ENCODE peak calls at places on chromosome 2, in eight cellular contexts. K, P, E, Z, X, B, Y and T are unnamed samples.

GRCh38 chr2:216687646-216688045 is 7.7 kb downstream of the IGFBP5 start:
- DNase-seq in K (no peak), P (no peak), E (peak; percentile 47), Z (no peak), X (no peak), B (no peak), Y (no peak), T (no peak)

GRCh38 chr2:43611987-43612894 is 16.4 kb upstream of the THADA start:
- DNase-seq in K (no peak), P (peak; percentile 65), E (peak; percentile 58), Z (peak; percentile 81), X (peak; percentile 58), B (peak; percentile 59), Y (peak; percentile 38), T (peak; percentile 47)

GRCh38 chr2:136319227-136319626 is 201.3 kb upstream of the CXCR4 start:
- DNase-seq in K (no peak), P (no peak), E (no peak), Z (no peak), X (no peak), B (no peak), Y (no peak), T (no peak)

GRCh38 chr2:236939751-236940229 is 145.9 kb upstream of the COPS8 start:
- DNase-seq in K (peak; percentile 72), P (no peak), E (no peak), Z (no peak), X (peak; percentile 34), B (no peak), Y (no peak), T (no peak)

GRCh38 chr2:69149631-69150215 is 136.7 kb downstream of the ANTXR1 start:
- DNase-seq in K (no peak), P (no peak), E (peak; percentile 16), Z (peak; percentile 94), X (peak; percentile 78), B (no peak), Y (no peak), T (no peak)

GRCh38 chr2:234994340-234995321 is 42.8 kb downstream of the SH3BP4 start:
- DNase-seq in K (no peak), P (no peak), E (no peak), Z (no peak), X (peak; percentile 36), B (no peak), Y (no peak), T (no peak)

GRCh38 chr2:86284401-86284841 is 53.0 kb downstream of the REEP1 start:
- DNase-seq in K (no peak), P (no peak), E (no peak), Z (no peak), X (no peak), B (no peak), Y (no peak), T (no peak)

GRCh38 chr2:176118606-176119370 is 2.2 kb downstream of the HOXD10 start:
- DNase-seq in K (no peak), P (no peak), E (peak; percentile 63), Z (no peak), X (no peak), B (no peak), Y (no peak), T (no peak)

GRCh38 chr2:201857326-201857725 is 51.0 kb downstream of the CDK15 start:
- DNase-seq in K (no peak), P (no peak), E (no peak), Z (no peak), X (no peak), B (no peak), Y (no peak), T (no peak)

GRCh38 chr2:88639865-88640264 is 12.6 kb upstream of the EIF2AK3 start:
- DNase-seq in K (no peak), P (no peak), E (no peak), Z (no peak), X (no peak), B (no peak), Y (no peak), T (no peak)

DNA sequence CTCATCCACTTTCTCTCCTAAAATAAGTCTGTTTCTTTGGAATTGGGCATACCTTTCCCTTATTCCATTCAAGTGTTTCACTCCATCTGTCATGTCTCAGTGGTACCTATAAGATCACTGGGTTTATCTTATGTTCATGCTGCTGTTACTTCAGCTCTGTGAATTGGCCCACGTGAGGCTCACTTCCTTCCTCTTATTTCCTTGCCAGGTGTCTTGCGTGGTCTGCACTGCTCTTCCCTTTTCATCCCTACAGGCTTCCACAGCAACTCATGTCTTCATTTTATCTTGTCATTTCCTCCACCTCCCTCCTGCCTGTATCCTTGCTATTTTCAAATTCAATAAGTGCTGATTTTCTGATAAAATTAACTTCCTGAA is 159.1 kb upstream of the ALPP start:
- DNase-seq in K (no peak), P (no peak), E (no peak), Z (no peak), X (no peak), B (no peak), Y (no peak), T (no peak)
- TF ChIP-seq CTCF in K (no peak), P (no peak), E (no peak), Z (no peak), X (no peak), B (no peak), Y (no peak), T (no peak)

GRCh38 chr2:55617160-55618024 is at the start of gene PPP4R3B:
- DNase-seq in K (peak; percentile 100), P (peak; percentile 97), E (peak; percentile 99), Z (peak; percentile 100), X (peak; percentile 100), B (peak; percentile 97), Y (peak; percentile 96), T (peak; percentile 96)
- TF ChIP-seq CTCF in K (peak; percentile 94), P (peak; percentile 39), E (no peak), Z (peak; percentile 48), X (peak; percentile 36), B (peak; percentile 35), Y (no peak), T (no peak)

DNA sequence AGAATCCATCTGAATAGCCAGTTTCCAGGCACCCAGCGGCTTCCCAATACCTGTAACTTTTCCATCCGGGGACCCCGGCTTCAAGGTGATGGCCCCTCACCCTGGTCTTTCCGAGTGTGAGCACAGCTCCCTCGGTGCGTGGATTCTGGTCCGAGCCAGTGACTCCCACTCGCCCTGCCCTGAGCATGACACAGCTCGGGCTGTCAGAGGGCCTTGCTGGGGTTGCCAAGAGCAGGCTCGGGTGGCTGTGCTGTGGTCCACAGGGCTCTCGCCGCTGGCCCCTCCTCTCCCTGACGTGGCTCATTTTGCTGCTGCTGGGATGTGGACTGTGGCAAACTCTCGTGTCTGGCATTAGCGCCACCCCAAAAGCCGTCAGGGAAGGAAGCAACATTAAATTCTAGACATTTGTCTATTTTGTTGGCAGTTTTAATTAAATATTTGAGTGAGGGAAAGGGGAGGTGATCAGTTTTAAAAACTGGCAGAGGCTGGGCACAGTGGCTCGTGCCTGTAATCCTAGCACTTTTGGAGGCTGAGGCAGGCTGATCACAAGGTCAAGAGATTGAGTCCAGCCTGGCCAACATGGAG is 5.6 kb upstream of the ESPNL start:
- DNase-seq in K (no peak), P (no peak), E (no peak), Z (no peak), X (no peak), B (no peak), Y (no peak), T (no peak)
- TF ChIP-seq CTCF in K (no peak), P (no peak), E (no peak), Z (no peak), X (no peak), B (no peak), Y (no peak), T (no peak)

GRCh38 chr2:205177505-205177904 is 504.8 kb upstream of the NRP2 start:
- DNase-seq in K (no peak), P (no peak), E (no peak), Z (no peak), X (no peak), B (no peak), Y (no peak), T (no peak)

GRCh38 chr2:205170399-205170798 is 511.9 kb upstream of the NRP2 start:
- DNase-seq in K (no peak), P (no peak), E (no peak), Z (no peak), X (no peak), B (no peak), Y (no peak), T (no peak)

GRCh38 chr2:205180730-205181129 is 501.6 kb upstream of the NRP2 start:
- DNase-seq in K (no peak), P (no peak), E (no peak), Z (no peak), X (no peak), B (no peak), Y (no peak), T (no peak)

GRCh38 chr2:205171541-205171940 is 510.8 kb upstream of the NRP2 start:
- DNase-seq in K (no peak), P (no peak), E (no peak), Z (no peak), X (peak; percentile 81), B (no peak), Y (no peak), T (no peak)

DNA sequence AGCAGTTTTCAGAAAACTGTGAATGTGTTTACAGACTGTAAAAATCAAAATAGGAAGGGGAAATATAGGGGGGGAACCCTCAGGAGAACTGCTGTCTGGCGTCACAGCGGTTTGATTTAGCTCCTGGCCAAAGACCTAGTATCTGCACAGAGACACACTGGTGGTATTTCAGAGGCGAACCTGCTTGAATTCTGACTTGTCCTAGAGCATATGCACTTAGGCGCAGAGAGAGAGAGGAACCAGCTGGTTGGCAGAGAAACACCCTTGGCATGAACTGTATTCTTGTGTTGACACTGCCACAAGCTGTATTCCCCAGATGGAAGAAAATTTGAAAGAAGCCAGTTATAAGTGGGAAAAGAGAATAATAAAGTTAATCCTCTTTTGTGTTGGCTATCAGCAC is 506.5 kb upstream of the NRP2 start:
- DNase-seq in K (no peak), P (no peak), E (no peak), Z (no peak), X (no peak), B (no peak), Y (no peak), T (no peak)
- TF ChIP-seq CTCF in K (no peak), P (no peak), E (no peak), Z (no peak), X (no peak), B (no peak), Y (no peak), T (no peak)

GRCh38 chr2:172658945-172659344 is 76.7 kb upstream of the RAPGEF4 start:
- DNase-seq in K (no peak), P (no peak), E (no peak), Z (no peak), X (no peak), B (no peak), Y (no peak), T (no peak)
- TF ChIP-seq CTCF in K (no peak), P (no peak), E (no peak), Z (no peak), X (no peak), B (no peak), Y (no peak), T (no peak)